ENCODE peak calls at places on chromosomes 3 and 15, in five cellular contexts. H is iris pigment epithelial cell, J is NCI-H2227 treated with DMSO at 0.1 percent for 48 hours, L is fibroblast of pulmonary artery, X is retina. F is an unnamed sample.

GRCh38 chr3:123076496-123077418 is 9.9 kb downstream of the PDIA5 start:
- DNase-seq in J (no peak), H (no peak), X (no peak), L (no peak), F (peak; percentile 52)

GRCh38 chr3:137165117-137165806 is 207.5 kb downstream of the IL20RB start:
- DNase-seq in J (no peak), X (no peak), H (peak; percentile 46), L (peak; percentile 0), F (peak; percentile 54)

GRCh38 chr15:25397110-25397509 is 41.7 kb downstream of the UBE3A start:
- DNase-seq in J (no peak), X (no peak), L (peak; percentile 38), H (peak; percentile 25), F (peak; percentile 26)

GRCh38 chr3:141950572-141951493 is 74.4 kb downstream of the ATP1B3 start:
- DNase-seq in J (no peak), X (no peak), L (no peak), H (no peak), F (no peak)

GRCh38 chr15:73754461-73754860 is 1.3 kb upstream of the INSYN1 start:
- DNase-seq in L (no peak), H (no peak), X (no peak), J (no peak), F (no peak)

GRCh38 chr15:63600001-63600645 is 2.9 kb downstream of the FBXL22 start:
- DNase-seq in L (peak; percentile 7), X (no peak), J (no peak), H (no peak), F (no peak)

GRCh38 chr3:38027466-38028465 is 1.7 kb downstream of the PLCD1 start:
- DNase-seq in X (no peak), J (no peak), H (no peak), L (no peak), F (no peak)

GRCh38 chr3:133538154-133538553 is 35.3 kb upstream of the CDV3 start:
- DNase-seq in J (no peak), H (no peak), L (no peak), X (no peak), F (no peak)

GRCh38 chr15:28265334-28266019 is 56.5 kb downstream of the HERC2 start:
- DNase-seq in X (no peak), J (no peak), H (no peak), L (no peak), F (no peak)

GRCh38 chr3:13264468-13264795 is 155.7 kb downstream of the NUP210 start:
- DNase-seq in H (no peak), X (no peak), L (no peak), J (no peak), F (no peak)

GRCh38 chr15:86624261-86625036 is 544.8 kb downstream of the AGBL1 start:
- DNase-seq in J (no peak), H (peak; percentile 50), L (peak; percentile 62), X (peak; percentile 32), F (peak; percentile 97)

GRCh38 chr3:110069641-110070538 is 732.5 kb upstream of the DPPA4 start:
- DNase-seq in J (no peak), L (peak; percentile 88), H (peak; percentile 88), X (no peak), F (no peak)

GRCh38 chr3:38516669-38517068 is 20.5 kb downstream of the EXOG start:
- DNase-seq in J (no peak), L (peak; percentile 49), H (peak; percentile 30), X (no peak), F (peak; percentile 21)

GRCh38 chr15:29859981-29860745 is 37.9 kb upstream of the TJP1 start:
- DNase-seq in J (no peak), L (peak; percentile 39), X (no peak), H (peak; percentile 80), F (peak; percentile 39)

GRCh38 chr15:65579762-65580161 is 31.2 kb downstream of the INTS14 start:
- DNase-seq in L (no peak), H (no peak), X (no peak), J (no peak), F (no peak)

GRCh38 chr3:128624526-128625138 is 26.0 kb downstream of the RPN1 start:
- DNase-seq in H (no peak), J (no peak), X (no peak), L (peak; percentile 49), F (no peak)

GRCh38 chr3:72633534-72633933 is 214.7 kb downstream of the SHQ1 start:
- DNase-seq in X (no peak), H (no peak), J (no peak), L (no peak), F (no peak)

GRCh38 chr3:195511136-195511535 is 32.0 kb downstream of the PPP1R2 start:
- DNase-seq in H (no peak), L (no peak), X (no peak), J (no peak), F (no peak)

F was measured in MCF 10A.